ENCODE peak calls at places on chromosomes 7 and 10, in four cellular contexts. R, F, L and I are unnamed samples.

GRCh38 chr7:51619880-51620279 is 303.3 kb upstream of the COBL start:
- DNase-seq in R (no peak), L (no peak), F (no peak), I (no peak)

GRCh38 chr10:24762966-24763623 is 39.4 kb upstream of the ARHGAP21 start:
- DNase-seq in F (no peak), L (no peak), R (no peak), I (no peak)

GRCh38 chr7:32177216-32177615 is 107.0 kb upstream of the PDE1C start:
- DNase-seq in L (no peak), F (no peak), R (no peak), I (no peak)

GRCh38 chr7:14048889-14049288 is 59.4 kb upstream of the ETV1 start:
- DNase-seq in R (no peak), L (no peak), F (no peak), I (no peak)

GRCh38 chr7:88073625-88074024 is 139.6 kb downstream of the ADAM22 start:
- DNase-seq in F (no peak), R (no peak), L (peak), I (no peak)

GRCh38 chr7:157458254-157458633 is 121.4 kb downstream of the DNAJB6 start:
- DNase-seq in F (no peak), L (no peak), R (no peak), I (no peak)

GRCh38 chr10:27865221-27865635 is 119.6 kb upstream of the MKX start:
- DNase-seq in F (no peak), R (no peak), L (no peak), I (no peak)

GRCh38 chr10:116110736-116111135 is 162.3 kb downstream of the GFRA1 start:
- DNase-seq in F (no peak), R (no peak), L (no peak), I (no peak)

GRCh38 chr10:87734987-87735827 is 75.5 kb downstream of the PAPSS2 start:
- DNase-seq in L (peak), R (peak), F (no peak), I (no peak)

GRCh38 chr10:110077436-110078120 is 69.8 kb downstream of the ADD3 start:
- DNase-seq in F (no peak), R (no peak), L (no peak), I (no peak)

GRCh38 chr7:98400538-98401427 is at the start of gene BAIAP2L1:
- DNase-seq in R (peak), F (peak), L (peak), I (peak)

GRCh38 chr10:84237199-84238051 is 3.9 kb downstream of the LRIT1 start:
- DNase-seq in L (no peak), R (no peak), F (no peak), I (no peak)

GRCh38 chr10:133379152-133379800 is at the start of gene PAOX:
- DNase-seq in R (peak), L (peak), F (no peak), I (no peak)

GRCh38 chr7:18638594-18639452 is 143.3 kb downstream of the HDAC9 start:
- DNase-seq in L (no peak), R (no peak), F (no peak), I (no peak)

GRCh38 chr10:68829494-68829893 is 2.2 kb downstream of the STOX1 start:
- DNase-seq in F (no peak), R (no peak), L (no peak), I (no peak)

GRCh38 chr10:17169807-17170206 is 31.7 kb downstream of the TRDMT1 start:
- DNase-seq in R (no peak), F (no peak), L (no peak), I (no peak)

GRCh38 chr7:140640727-140641531 is at the start of gene DENND2A:
- DNase-seq in R (peak), L (no peak), F (no peak), I (no peak)

GRCh38 chr10:47366056-47366631 is 17.9 kb downstream of the ZNF488 start:
- DNase-seq in R (no peak), L (no peak), F (no peak), I (no peak)

GRCh38 chr10:71795248-71795647 is 21.9 kb upstream of the VSIR start:
- DNase-seq in F (no peak), L (no peak), R (no peak), I (no peak)

GRCh38 chr10:109882251-109883057 is 40.9 kb downstream of the XPNPEP1 start:
- DNase-seq in F (no peak), L (no peak), R (no peak), I (no peak)

GRCh38 chr7:23299770-23300300 is 696 bp downstream of the MALSU1 start:
- DNase-seq in L (no peak), F (no peak), R (no peak), I (no peak)

GRCh38 chr10:62992145-62992721 is 140.9 kb upstream of the NRBF2 start:
- DNase-seq in L (peak), F (no peak), R (no peak), I (peak)

GRCh38 chr7:28615091-28615490 is 202.8 kb downstream of the CREB5 start:
- DNase-seq in R (no peak), F (no peak), L (no peak), I (no peak)

GRCh38 chr7:150927954-150928340 is 50.2 kb downstream of the KCNH2 start:
- DNase-seq in L (no peak), F (no peak), R (no peak), I (no peak)

GRCh38 chr10:24872049-24872789 is 80.2 kb downstream of the PRTFDC1 start:
- DNase-seq in L (no peak), F (no peak), R (no peak), I (no peak)

GRCh38 chr10:124611738-124612137 is 132.4 kb downstream of the FAM53B start:
- DNase-seq in R (no peak), F (no peak), L (peak), I (no peak)

GRCh38 chr10:106866244-106866845 is 298.2 kb downstream of the SORCS1 start:
- DNase-seq in L (peak), F (no peak), R (no peak), I (no peak)